ENCODE peak calls at places on chromosomes 3 and 15, in ten cellular contexts. A is prostate gland; V is sigmoid colon; F is PC-3; J is colonic mucosa; E is PC-9; S is GM23338; C is effector memory CD4-positive, alpha-beta T cell; M is adipocyte; R is fibroblast of lung. D is an unnamed sample.

GRCh38 chr3:158696618-158697017 is 24.2 kb upstream of the LXN start:
- DNase-seq in A (no peak), V (no peak), F (peak; percentile 63), J (no peak), E (no peak), S (no peak), C (no peak), M (no peak), R (peak; percentile 81), D (no peak)

GRCh38 chr3:133280591-133280990 is 119.3 kb upstream of the BFSP2 start:
- DNase-seq in A (no peak), V (no peak), F (no peak), J (no peak), E (no peak), S (no peak), C (no peak), M (no peak), R (no peak), D (no peak)

GRCh38 chr3:123781138-123781537 is 103.0 kb downstream of the MYLK start:
- DNase-seq in A (no peak), V (no peak), F (no peak), J (no peak), E (no peak), S (peak; percentile 7), C (no peak), M (no peak), R (no peak), D (no peak)

GRCh38 chr3:159852821-159853505 is 135.7 kb upstream of the IL12A start:
- DNase-seq in A (no peak), V (peak; percentile 80), F (peak; percentile 37), J (no peak), E (peak; percentile 39), S (peak; percentile 60), C (no peak), M (peak; percentile 67), R (peak; percentile 72), D (no peak)

GRCh38 chr15:41536866-41537265 is 7.2 kb downstream of the RPAP1 start:
- DNase-seq in A (no peak), V (no peak), F (no peak), J (no peak), E (no peak), S (no peak), C (no peak), M (no peak), R (no peak), D (no peak)

GRCh38 chr15:65275104-65275727 is 11.5 kb downstream of the PARP16 start:
- DNase-seq in A (no peak), V (no peak), F (no peak), J (no peak), E (no peak), S (no peak), C (no peak), M (no peak), R (no peak), D (no peak)

GRCh38 chr15:43184407-43185160 is 619 bp upstream of the CCNDBP1 start:
- DNase-seq in A (no peak), V (no peak), F (no peak), J (no peak), E (no peak), S (no peak), C (no peak), M (no peak), R (no peak), D (no peak)

GRCh38 chr15:100730655-100731240 is 128.4 kb downstream of the ASB7 start:
- DNase-seq in A (no peak), V (no peak), F (no peak), J (no peak), E (no peak), S (no peak), C (no peak), M (no peak), R (no peak), D (no peak)

GRCh38 chr15:80418892-80419537 is 14.8 kb downstream of the ARNT2 start:
- DNase-seq in A (no peak), V (no peak), F (peak; percentile 61), J (no peak), E (peak; percentile 20), S (peak; percentile 88), C (no peak), M (peak; percentile 80), R (peak; percentile 53), D (no peak)

GRCh38 chr3:13167829-13168228 is 94.6 kb upstream of the IQSEC1 start:
- DNase-seq in A (no peak), V (peak; percentile 15), F (no peak), J (no peak), E (no peak), S (no peak), C (no peak), M (no peak), R (no peak), D (no peak)

GRCh38 chr3:1092771-1093170 is at the start of gene CNTN6:
- DNase-seq in A (no peak), V (no peak), F (no peak), J (no peak), E (no peak), S (peak; percentile 33), C (no peak), M (no peak), R (peak; percentile 58), D (no peak)

GRCh38 chr3:119579366-119580147 is at the start of gene ADPRH:
- DNase-seq in A (peak; percentile 57), V (peak; percentile 85), F (peak; percentile 82), J (peak; percentile 83), E (peak; percentile 73), S (peak; percentile 84), C (peak; percentile 37), M (peak; percentile 59), R (peak; percentile 75), D (no peak)

GRCh38 chr3:117439812-117440211 is 730.2 kb downstream of the TUSC7 start:
- DNase-seq in A (no peak), V (no peak), F (peak; percentile 6), J (no peak), E (no peak), S (peak; percentile 76), C (no peak), M (peak; percentile 43), R (peak; percentile 25), D (no peak)

GRCh38 chr3:190514163-190515153 is 573 bp downstream of the IL1RAP start:
- DNase-seq in A (peak; percentile 48), V (peak; percentile 71), F (peak; percentile 51), J (peak; percentile 39), E (peak; percentile 48), S (peak; percentile 49), C (no peak), M (peak; percentile 82), R (peak; percentile 60), D (no peak)

GRCh38 chr3:45943207-45943846 is at the start of gene CXCR6:
- DNase-seq in A (no peak), V (peak; percentile 37), F (peak; percentile 36), J (no peak), E (no peak), S (no peak), C (no peak), M (peak; percentile 19), R (peak; percentile 24), D (no peak)

GRCh38 chr15:52008698-52009434 is 10.2 kb upstream of the MAPK6 start:
- DNase-seq in A (peak; percentile 20), V (no peak), F (peak; percentile 34), J (no peak), E (no peak), S (no peak), C (no peak), M (no peak), R (no peak), D (no peak)

GRCh38 chr3:113339616-113340244 is 101.6 kb downstream of the CFAP44 start:
- DNase-seq in A (no peak), V (no peak), F (peak; percentile 17), J (no peak), E (no peak), S (peak; percentile 71), C (no peak), M (peak; percentile 2), R (no peak), D (no peak)

GRCh38 chr15:45522931-45523331 is 376 bp upstream of the SLC30A4 start:
- DNase-seq in A (peak; percentile 69), V (no peak), F (peak; percentile 9), J (no peak), E (no peak), S (peak; percentile 65), C (no peak), M (no peak), R (peak; percentile 53), D (no peak)

GRCh38 chr3:29426302-29427226 is 145.7 kb downstream of the RBMS3 start:
- DNase-seq in A (no peak), V (no peak), F (no peak), J (no peak), E (no peak), S (no peak), C (no peak), M (peak; percentile 52), R (no peak), D (no peak)
- H3K4me1 ChIP-seq in A (no peaks in the 10 kb centered on the region), V (peaks cover 47% of the 10 kb centered on the region), F (peaks cover 12% of the 10 kb centered on the region), J (no peaks in the 10 kb centered on the region), E (no peaks in the 10 kb centered on the region), S (peaks cover 24% of the 10 kb centered on the region), C (no peaks in the 10 kb centered on the region), M (peaks cover 59% of the 10 kb centered on the region), R (peaks cover 12% of the 10 kb centered on the region), D (no peaks in the 10 kb centered on the region)

GRCh38 chr15:68585574-68586273 is 6.9 kb downstream of the CORO2B start:
- DNase-seq in A (no peak), V (no peak), F (no peak), J (no peak), E (no peak), S (no peak), C (no peak), M (no peak), R (no peak), D (no peak)
- H3K27me3 ChIP-seq in A (no peaks in the 10 kb centered on the region), V (no peaks in the 10 kb centered on the region), F (no peaks in the 10 kb centered on the region), J (no peaks in the 10 kb centered on the region), E (no peaks in the 10 kb centered on the region), S (peaks cover 7% of the 10 kb centered on the region), C (no peaks in the 10 kb centered on the region), M (no peaks in the 10 kb centered on the region), R (no peaks in the 10 kb centered on the region), D (no peaks in the 10 kb centered on the region)

DNA sequence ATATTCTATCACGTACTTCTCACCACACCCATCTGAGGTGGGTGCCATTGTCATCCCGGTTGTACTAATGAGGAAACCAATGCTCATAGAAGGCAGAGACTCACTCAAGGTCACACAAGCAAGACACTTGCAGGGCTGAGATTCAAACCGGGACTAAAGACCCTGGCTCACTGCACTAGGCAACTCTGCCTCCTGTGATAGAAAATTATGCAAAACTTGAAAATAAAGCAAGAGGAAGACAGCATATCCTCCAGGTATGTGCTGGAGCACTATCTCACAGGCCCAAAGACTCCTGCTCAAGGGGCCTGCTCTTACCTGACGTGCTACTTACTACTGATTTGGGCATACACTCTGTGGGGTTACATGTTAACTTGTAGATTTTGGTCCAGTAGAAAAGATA is 25.6 kb downstream of the ANXA2 start:
- DNase-seq in A (no peak), V (no peak), F (no peak), J (no peak), E (no peak), S (no peak), C (no peak), M (no peak), R (no peak), D (no peak)
- H3K36me3 ChIP-seq in A (peaks cover 2% of the 10 kb centered on the region), V (peaks cover 7% of the 10 kb centered on the region), F (peaks cover 62% of the 10 kb centered on the region), J (no peaks in the 10 kb centered on the region), E (no peaks in the 10 kb centered on the region), S (no peaks in the 10 kb centered on the region), C (peaks cover 30% of the 10 kb centered on the region), M (peaks cover 70% of the 10 kb centered on the region), R (peaks cover 28% of the 10 kb centered on the region), D (no peaks in the 10 kb centered on the region)

DNA sequence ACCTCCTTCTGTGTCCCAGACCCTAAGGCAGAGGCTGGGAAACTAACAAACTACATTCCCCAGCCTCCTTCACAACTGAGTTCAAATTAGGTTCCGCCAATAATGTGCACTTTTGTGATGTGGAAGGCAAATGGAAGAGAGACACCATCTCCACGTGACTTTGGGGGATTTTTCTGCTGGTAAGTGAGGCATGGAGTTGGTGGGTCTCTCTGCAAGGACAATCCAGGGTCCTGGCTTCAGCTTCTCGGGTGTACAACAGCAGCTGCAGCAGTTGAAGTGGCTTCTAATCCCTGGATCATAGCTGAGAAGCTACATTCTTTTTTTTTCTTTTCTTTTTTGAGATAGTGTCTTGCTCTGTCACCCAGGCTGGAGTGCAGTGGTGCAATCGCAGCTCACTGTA is 58.9 kb upstream of the GATA2 start:
- DNase-seq in A (no peak), V (no peak), F (no peak), J (no peak), E (no peak), S (no peak), C (no peak), M (no peak), R (no peak), D (no peak)
- H3K4me1 ChIP-seq in A (no peaks in the 10 kb centered on the region), V (peaks cover 8% of the 10 kb centered on the region), F (peaks cover 3% of the 10 kb centered on the region), J (no peaks in the 10 kb centered on the region), E (peaks cover 6% of the 10 kb centered on the region), S (peaks cover 16% of the 10 kb centered on the region), C (no peaks in the 10 kb centered on the region), M (peaks cover 14% of the 10 kb centered on the region), R (peaks cover 12% of the 10 kb centered on the region), D (no peaks in the 10 kb centered on the region)